ENCODE peak calls at places on chromosomes 4 and X, in five cellular contexts. G, M, E, A and Q are unnamed samples.

GRCh38 chrX:53166103-53166502 is 58.9 kb downstream of the KDM5C start:
- DNase-seq in G (no peak), M (no peak), E (no peak), A (no peak), Q (no peak)

GRCh38 chr4:123505077-123505456 is 108.5 kb downstream of the SPRY1 start:
- DNase-seq in G (no peak), M (peak; percentile 76), E (no peak), A (no peak), Q (peak; percentile 13)

GRCh38 chr4:149999485-150000074 is 78.7 kb upstream of the DCLK2 start:
- DNase-seq in G (no peak), M (peak; percentile 32), E (no peak), A (peak; percentile 60), Q (no peak)

GRCh38 chr4:57074753-57075152 is 35.4 kb downstream of the IGFBP7 start:
- DNase-seq in G (no peak), M (no peak), E (no peak), A (no peak), Q (no peak)

GRCh38 chr4:184292465-184292867 is 74.8 kb upstream of the ENPP6 start:
- DNase-seq in G (peak; percentile 17), M (no peak), E (no peak), A (no peak), Q (no peak)

GRCh38 chr4:7167706-7168105 is 24.6 kb upstream of the SORCS2 start:
- DNase-seq in G (no peak), M (peak; percentile 40), E (no peak), A (no peak), Q (peak; percentile 62)

GRCh38 chrX:68934421-68934820 is 105.6 kb downstream of the EFNB1 start:
- DNase-seq in G (no peak), M (no peak), E (no peak), A (no peak), Q (no peak)

GRCh38 chr4:4855293-4856070 is 4.0 kb upstream of the MSX1 start:
- DNase-seq in G (no peak), M (no peak), E (no peak), A (no peak), Q (no peak)

GRCh38 chr4:167290684-167291083 is 56.4 kb upstream of the SPOCK3 start:
- DNase-seq in G (no peak), M (no peak), E (no peak), A (peak; percentile 7), Q (peak; percentile 26)

GRCh38 chrX:7218321-7219152 is 70.6 kb upstream of the PUDP start:
- DNase-seq in G (no peak), M (peak; percentile 41), E (no peak), A (no peak), Q (no peak)

GRCh38 chrX:80876877-80877276 is 67.2 kb upstream of the BRWD3 start:
- DNase-seq in G (no peak), M (peak; percentile 7), E (no peak), A (peak; percentile 13), Q (peak; percentile 39)

GRCh38 chr4:182874158-182874855 is 42.9 kb downstream of the DCTD start:
- DNase-seq in G (no peak), M (no peak), E (no peak), A (no peak), Q (no peak)

GRCh38 chrX:57528670-57529255 is 63.0 kb upstream of the ZXDB start:
- DNase-seq in G (peak; percentile 42), M (peak; percentile 5), E (no peak), A (no peak), Q (peak; percentile 21)

GRCh38 chr4:173211838-173212237 is 43.2 kb downstream of the GALNT7 start:
- DNase-seq in G (no peak), M (no peak), E (peak; percentile 34), A (peak; percentile 73), Q (no peak)

GRCh38 chrX:617401-617800 is 13.2 kb upstream of the SHOX start:
- DNase-seq in G (peak; percentile 43), M (no peak), E (no peak), A (no peak), Q (no peak)

GRCh38 chrX:49995021-49995731 is 72.8 kb downstream of the CLCN5 start:
- DNase-seq in G (no peak), M (peak; percentile 30), E (no peak), A (peak; percentile 28), Q (no peak)
- TF ChIP-seq JUND in G (no peak), M (no peak), E (no peak), A (peak; percentile 56), Q (no peak)

GRCh38 chrX:154649864-154650510 is 3.4 kb downstream of the CTAG2 start:
- DNase-seq in G (no peak), M (no peak), E (no peak), A (no peak), Q (peak; percentile 11)
- TF ChIP-seq JUND in G (no peak), M (no peak), E (no peak), A (no peak), Q (no peak)

DNA sequence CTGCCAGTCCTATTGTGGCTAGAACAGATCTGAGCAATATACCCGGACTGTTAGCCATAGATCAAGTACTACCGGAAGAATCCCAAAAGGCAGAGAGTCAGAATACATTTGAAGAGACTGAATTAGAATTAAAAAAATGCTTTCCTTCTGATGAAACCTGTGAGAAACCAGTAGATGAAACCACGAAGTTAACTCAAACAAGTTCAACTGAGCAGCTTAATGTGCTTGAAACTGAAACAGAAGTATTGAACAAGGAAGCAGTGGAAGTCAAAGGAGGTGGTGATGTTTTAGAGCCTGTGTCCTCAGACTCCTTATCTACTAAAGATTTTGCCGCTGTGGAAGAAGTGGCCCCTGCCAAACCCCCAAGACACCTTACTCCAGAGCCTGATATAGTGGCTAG is 46.8 kb downstream of the WDR44 start:
- DNase-seq in G (no peak), M (no peak), E (no peak), A (no peak), Q (no peak)
- TF ChIP-seq JUND in G (no peak), M (no peak), E (no peak), A (no peak), Q (no peak)

GRCh38 chr4:41799126-41799525 is 50.6 kb upstream of the PHOX2B start:
- DNase-seq in G (no peak), M (no peak), E (no peak), A (no peak), Q (peak; percentile 2)

GRCh38 chr4:41792166-41792565 is 43.6 kb upstream of the PHOX2B start:
- DNase-seq in G (no peak), M (no peak), E (no peak), A (no peak), Q (no peak)

GRCh38 chr4:41797260-41797659 is 48.7 kb upstream of the PHOX2B start:
- DNase-seq in G (no peak), M (no peak), E (no peak), A (no peak), Q (no peak)

GRCh38 chr4:41796545-41797210 is 48.2 kb upstream of the PHOX2B start:
- DNase-seq in G (peak; percentile 63), M (no peak), E (no peak), A (no peak), Q (no peak)

GRCh38 chr4:41795796-41796195 is 47.3 kb upstream of the PHOX2B start:
- DNase-seq in G (no peak), M (no peak), E (no peak), A (no peak), Q (no peak)
- TF ChIP-seq JUND in G (no peak), M (no peak), E (no peak), A (no peak), Q (no peak)

GRCh38 chr4:187380181-187380581 is 615.4 kb upstream of the ZFP42 start:
- DNase-seq in G (peak; percentile 59), M (peak; percentile 35), E (no peak), A (peak; percentile 67), Q (no peak)
- TF ChIP-seq JUND in G (no peak), M (no peak), E (no peak), A (no peak), Q (no peak)

GRCh38 chrX:118368398-118368797 is 22.5 kb downstream of the WDR44 start:
- DNase-seq in G (no peak), M (no peak), E (no peak), A (no peak), Q (no peak)

GRCh38 chrX:118370921-118371624 is 25.2 kb downstream of the WDR44 start:
- DNase-seq in G (no peak), M (peak; percentile 2), E (no peak), A (no peak), Q (no peak)

GRCh38 chrX:118373538-118373937 is 27.6 kb downstream of the WDR44 start:
- DNase-seq in G (no peak), M (peak; percentile 30), E (no peak), A (no peak), Q (no peak)
- TF ChIP-seq JUND in G (no peak), M (no peak), E (no peak), A (no peak), Q (no peak)